ENCODE peak calls at places on chromosome 6, in six cellular contexts. One of them, this sample, is unnamed.

GRCh38 chr6:109474995-109475394 is 8.0 kb downstream of the ZBTB24 start:
- DNase-seq in stimulated activated CD8-positive, alpha-beta memory T cell treated with anti-CD3 and anti-CD28 coated beads, Interleukin-4, amount 100 ng/mL, for 24 hours: no peak
- DNase-seq in activated T-cell treated with anti-CD3 and anti-CD28 coated beads for 24 hours: no peak
- DNase-seq in posterior cingulate gyrus: no peak
- DNase-seq in activated T-helper 1 cell treated with anti-CD3 and anti-CD28 coated beads, Interleukin-12 subunit alpha, Interleukin-12 subunit beta, Interleukin-2, Interleukin-4 antibody, amounts not matched to agents 30 ng/mL and 10 ng/mL and 1 ng/mL, durations not matched to agents 14 hours and 24 hours and 36 hours: no peak
- DNase-seq in amniotic stem cell: no peak
- DNase-seq in this sample: no peak

GRCh38 chr6:40735126-40735920 is 148.2 kb upstream of the LRFN2 start:
- DNase-seq in activated T-cell treated with anti-CD3 and anti-CD28 coated beads for 24 hours: no peak
- DNase-seq in amniotic stem cell: no peak
- DNase-seq in stimulated activated CD8-positive, alpha-beta memory T cell treated with anti-CD3 and anti-CD28 coated beads, Interleukin-4, amount 100 ng/mL, for 24 hours: no peak
- DNase-seq in activated T-helper 1 cell treated with anti-CD3 and anti-CD28 coated beads, Interleukin-12 subunit alpha, Interleukin-12 subunit beta, Interleukin-2, Interleukin-4 antibody, amounts not matched to agents 30 ng/mL and 10 ng/mL and 1 ng/mL, durations not matched to agents 14 hours and 24 hours and 36 hours: no peak
- DNase-seq in posterior cingulate gyrus: no peak
- DNase-seq in this sample: no peak

GRCh38 chr6:88538130-88538706 is 372.1 kb upstream of the CNR1 start:
- DNase-seq in activated T-cell treated with anti-CD3 and anti-CD28 coated beads for 24 hours: no peak
- DNase-seq in stimulated activated CD8-positive, alpha-beta memory T cell treated with anti-CD3 and anti-CD28 coated beads, Interleukin-4, amount 100 ng/mL, for 24 hours: no peak
- DNase-seq in amniotic stem cell: no peak
- DNase-seq in posterior cingulate gyrus: no peak
- DNase-seq in activated T-helper 1 cell treated with anti-CD3 and anti-CD28 coated beads, Interleukin-12 subunit alpha, Interleukin-12 subunit beta, Interleukin-2, Interleukin-4 antibody, amounts not matched to agents 30 ng/mL and 10 ng/mL and 1 ng/mL, durations not matched to agents 14 hours and 24 hours and 36 hours: no peak
- DNase-seq in this sample: no peak

GRCh38 chr6:44580901-44581300 is 193.4 kb downstream of the CDC5L start:
- DNase-seq in amniotic stem cell: peak
- DNase-seq in activated T-cell treated with anti-CD3 and anti-CD28 coated beads for 24 hours: no peak
- DNase-seq in posterior cingulate gyrus: no peak
- DNase-seq in activated T-helper 1 cell treated with anti-CD3 and anti-CD28 coated beads, Interleukin-12 subunit alpha, Interleukin-12 subunit beta, Interleukin-2, Interleukin-4 antibody, amounts not matched to agents 30 ng/mL and 10 ng/mL and 1 ng/mL, durations not matched to agents 14 hours and 24 hours and 36 hours: no peak
- DNase-seq in stimulated activated CD8-positive, alpha-beta memory T cell treated with anti-CD3 and anti-CD28 coated beads, Interleukin-4, amount 100 ng/mL, for 24 hours: no peak
- DNase-seq in this sample: no peak

GRCh38 chr6:15775741-15776140 is 112.9 kb upstream of the DTNBP1 start:
- DNase-seq in activated T-cell treated with anti-CD3 and anti-CD28 coated beads for 24 hours: no peak
- DNase-seq in stimulated activated CD8-positive, alpha-beta memory T cell treated with anti-CD3 and anti-CD28 coated beads, Interleukin-4, amount 100 ng/mL, for 24 hours: no peak
- DNase-seq in posterior cingulate gyrus: no peak
- DNase-seq in amniotic stem cell: no peak
- DNase-seq in activated T-helper 1 cell treated with anti-CD3 and anti-CD28 coated beads, Interleukin-12 subunit alpha, Interleukin-12 subunit beta, Interleukin-2, Interleukin-4 antibody, amounts not matched to agents 30 ng/mL and 10 ng/mL and 1 ng/mL, durations not matched to agents 14 hours and 24 hours and 36 hours: no peak
- DNase-seq in this sample: no peak

GRCh38 chr6:111406200-111406711 is 76.8 kb downstream of the REV3L start:
- DNase-seq in activated T-cell treated with anti-CD3 and anti-CD28 coated beads for 24 hours: no peak
- DNase-seq in amniotic stem cell: no peak
- DNase-seq in activated T-helper 1 cell treated with anti-CD3 and anti-CD28 coated beads, Interleukin-12 subunit alpha, Interleukin-12 subunit beta, Interleukin-2, Interleukin-4 antibody, amounts not matched to agents 30 ng/mL and 10 ng/mL and 1 ng/mL, durations not matched to agents 14 hours and 24 hours and 36 hours: no peak
- DNase-seq in posterior cingulate gyrus: no peak
- DNase-seq in stimulated activated CD8-positive, alpha-beta memory T cell treated with anti-CD3 and anti-CD28 coated beads, Interleukin-4, amount 100 ng/mL, for 24 hours: no peak
- DNase-seq in this sample: no peak

GRCh38 chr6:87756858-87757257 is 54.8 kb upstream of the AKIRIN2 start:
- DNase-seq in amniotic stem cell: no peak
- DNase-seq in activated T-helper 1 cell treated with anti-CD3 and anti-CD28 coated beads, Interleukin-12 subunit alpha, Interleukin-12 subunit beta, Interleukin-2, Interleukin-4 antibody, amounts not matched to agents 30 ng/mL and 10 ng/mL and 1 ng/mL, durations not matched to agents 14 hours and 24 hours and 36 hours: no peak
- DNase-seq in stimulated activated CD8-positive, alpha-beta memory T cell treated with anti-CD3 and anti-CD28 coated beads, Interleukin-4, amount 100 ng/mL, for 24 hours: peak
- DNase-seq in activated T-cell treated with anti-CD3 and anti-CD28 coated beads for 24 hours: peak
- DNase-seq in posterior cingulate gyrus: no peak
- DNase-seq in this sample: no peak

GRCh38 chr6:10099648-10100047 is 315.2 kb downstream of the TFAP2A start:
- DNase-seq in posterior cingulate gyrus: no peak
- DNase-seq in activated T-helper 1 cell treated with anti-CD3 and anti-CD28 coated beads, Interleukin-12 subunit alpha, Interleukin-12 subunit beta, Interleukin-2, Interleukin-4 antibody, amounts not matched to agents 30 ng/mL and 10 ng/mL and 1 ng/mL, durations not matched to agents 14 hours and 24 hours and 36 hours: no peak
- DNase-seq in activated T-cell treated with anti-CD3 and anti-CD28 coated beads for 24 hours: no peak
- DNase-seq in stimulated activated CD8-positive, alpha-beta memory T cell treated with anti-CD3 and anti-CD28 coated beads, Interleukin-4, amount 100 ng/mL, for 24 hours: no peak
- DNase-seq in amniotic stem cell: no peak
- DNase-seq in this sample: no peak

GRCh38 chr6:3013486-3013885 is 13.8 kb downstream of the NQO2 start:
- DNase-seq in activated T-cell treated with anti-CD3 and anti-CD28 coated beads for 24 hours: no peak
- DNase-seq in activated T-helper 1 cell treated with anti-CD3 and anti-CD28 coated beads, Interleukin-12 subunit alpha, Interleukin-12 subunit beta, Interleukin-2, Interleukin-4 antibody, amounts not matched to agents 30 ng/mL and 10 ng/mL and 1 ng/mL, durations not matched to agents 14 hours and 24 hours and 36 hours: no peak
- DNase-seq in amniotic stem cell: peak
- DNase-seq in posterior cingulate gyrus: no peak
- DNase-seq in stimulated activated CD8-positive, alpha-beta memory T cell treated with anti-CD3 and anti-CD28 coated beads, Interleukin-4, amount 100 ng/mL, for 24 hours: no peak
- DNase-seq in this sample: no peak

GRCh38 chr6:45886776-45887175 is 128.9 kb downstream of the CLIC5 start:
- DNase-seq in activated T-cell treated with anti-CD3 and anti-CD28 coated beads for 24 hours: no peak
- DNase-seq in stimulated activated CD8-positive, alpha-beta memory T cell treated with anti-CD3 and anti-CD28 coated beads, Interleukin-4, amount 100 ng/mL, for 24 hours: no peak
- DNase-seq in activated T-helper 1 cell treated with anti-CD3 and anti-CD28 coated beads, Interleukin-12 subunit alpha, Interleukin-12 subunit beta, Interleukin-2, Interleukin-4 antibody, amounts not matched to agents 30 ng/mL and 10 ng/mL and 1 ng/mL, durations not matched to agents 14 hours and 24 hours and 36 hours: no peak
- DNase-seq in amniotic stem cell: no peak
- DNase-seq in posterior cingulate gyrus: no peak
- DNase-seq in this sample: no peak

GRCh38 chr6:139262519-139263300 is 29.1 kb downstream of the TXLNB start:
- DNase-seq in stimulated activated CD8-positive, alpha-beta memory T cell treated with anti-CD3 and anti-CD28 coated beads, Interleukin-4, amount 100 ng/mL, for 24 hours: no peak
- DNase-seq in amniotic stem cell: no peak
- DNase-seq in posterior cingulate gyrus: no peak
- DNase-seq in activated T-helper 1 cell treated with anti-CD3 and anti-CD28 coated beads, Interleukin-12 subunit alpha, Interleukin-12 subunit beta, Interleukin-2, Interleukin-4 antibody, amounts not matched to agents 30 ng/mL and 10 ng/mL and 1 ng/mL, durations not matched to agents 14 hours and 24 hours and 36 hours: peak
- DNase-seq in activated T-cell treated with anti-CD3 and anti-CD28 coated beads for 24 hours: peak
- DNase-seq in this sample: no peak

GRCh38 chr6:14758421-14759043 is 487.3 kb upstream of the JARID2 start:
- DNase-seq in activated T-helper 1 cell treated with anti-CD3 and anti-CD28 coated beads, Interleukin-12 subunit alpha, Interleukin-12 subunit beta, Interleukin-2, Interleukin-4 antibody, amounts not matched to agents 30 ng/mL and 10 ng/mL and 1 ng/mL, durations not matched to agents 14 hours and 24 hours and 36 hours: no peak
- DNase-seq in amniotic stem cell: no peak
- DNase-seq in stimulated activated CD8-positive, alpha-beta memory T cell treated with anti-CD3 and anti-CD28 coated beads, Interleukin-4, amount 100 ng/mL, for 24 hours: no peak
- DNase-seq in activated T-cell treated with anti-CD3 and anti-CD28 coated beads for 24 hours: no peak
- DNase-seq in posterior cingulate gyrus: no peak
- DNase-seq in this sample: no peak

GRCh38 chr6:29924287-29924686 is 18.0 kb upstream of the HLA-A start:
- DNase-seq in activated T-helper 1 cell treated with anti-CD3 and anti-CD28 coated beads, Interleukin-12 subunit alpha, Interleukin-12 subunit beta, Interleukin-2, Interleukin-4 antibody, amounts not matched to agents 30 ng/mL and 10 ng/mL and 1 ng/mL, durations not matched to agents 14 hours and 24 hours and 36 hours: no peak
- DNase-seq in amniotic stem cell: no peak
- DNase-seq in stimulated activated CD8-positive, alpha-beta memory T cell treated with anti-CD3 and anti-CD28 coated beads, Interleukin-4, amount 100 ng/mL, for 24 hours: no peak
- DNase-seq in posterior cingulate gyrus: no peak
- DNase-seq in activated T-cell treated with anti-CD3 and anti-CD28 coated beads for 24 hours: no peak
- DNase-seq in this sample: no peak